ENCODE peak calls at places on chromosomes 3 and 15, in five cellular contexts. E is ELF-1, S is mucosa of descending colon, A is body of pancreas, T is fibroblast of the aortic adventitia. V is an unnamed sample.

GRCh38 chr15:90038639-90039095 is 37.5 kb downstream of the ZNF710 start:
- DNase-seq in E (no peak), S (no peak), A (peak), T (no peak), V (no peak)

GRCh38 chr3:120144267-120144666 is 50.0 kb upstream of the GSK3B start:
- DNase-seq in E (peak), S (no peak), A (peak), T (peak), V (no peak)

GRCh38 chr3:15324335-15324734 is 8.1 kb downstream of the SH3BP5 start:
- DNase-seq in E (no peak), S (no peak), A (peak), T (peak), V (no peak)

GRCh38 chr3:64983583-64984359 is 296.0 kb upstream of the ADAMTS9 start:
- DNase-seq in E (peak), S (no peak), A (no peak), T (peak), V (no peak)

GRCh38 chr15:84658080-84658787 is at the start of gene NMB:
- DNase-seq in E (peak), S (peak), A (peak), T (peak), V (peak)

GRCh38 chr15:64134322-64134829 is 17.2 kb upstream of the SNX22 start:
- DNase-seq in E (no peak), S (no peak), A (peak), T (peak), V (no peak)

GRCh38 chr15:63555520-63555919 is 41.7 kb upstream of the FBXL22 start:
- DNase-seq in E (no peak), S (no peak), A (no peak), T (no peak), V (no peak)

GRCh38 chr15:57551717-57552677 is 39.7 kb upstream of the MYZAP start:
- DNase-seq in E (peak), S (no peak), A (peak), T (peak), V (peak)

GRCh38 chr3:187750041-187750512 is 4.8 kb upstream of the BCL6 start:
- DNase-seq in E (peak), S (peak), A (peak), T (no peak), V (peak)

GRCh38 chr15:71705151-71705550 is 105.2 kb upstream of the NR2E3 start:
- DNase-seq in E (peak), S (no peak), A (no peak), T (peak), V (no peak)

GRCh38 chr3:45817788-45818523 is 21.6 kb upstream of the SLC6A20 start:
- DNase-seq in E (no peak), S (peak), A (peak), T (peak), V (no peak)

GRCh38 chr3:52118156-52118875 is 35.9 kb downstream of the POC1A start:
- DNase-seq in E (no peak), S (no peak), A (no peak), T (no peak), V (no peak)

GRCh38 chr15:61137139-61137792 is 91.8 kb downstream of the RORA start:
- DNase-seq in E (no peak), S (no peak), A (no peak), T (no peak), V (no peak)

GRCh38 chr3:123586131-123586530 is 1.3 kb upstream of the HACD2 start:
- DNase-seq in E (peak), S (peak), A (peak), T (peak), V (peak)

GRCh38 chr3:6799264-6799915 is 61.5 kb upstream of the GRM7 start:
- DNase-seq in E (peak), S (peak), A (peak), T (no peak), V (peak)

V was measured in ecto neural progenitor cell.